ENCODE peak calls at places on chromosomes 3 and 15, in seven cellular contexts. P is lower leg skin, Z is RWPE2, R is psoas muscle, H is NCI-H1417, X is neural crest cell, K is esophagus squamous epithelium. Y is an unnamed sample.

GRCh38 chr3:169104972-169105371 is 558.5 kb downstream of the MECOM start:
- DNase-seq in P (no peak), Z (no peak), R (no peak), H (no peak), X (no peak), K (no peak), Y (no peak)

GRCh38 chr15:87365221-87365620 is 891.3 kb downstream of the NTRK3 start:
- DNase-seq in P (no peak), Z (no peak), R (no peak), H (no peak), X (no peak), K (no peak), Y (no peak)

GRCh38 chr3:48042071-48042760 is 26.0 kb upstream of the MAP4 start:
- DNase-seq in P (no peak), Z (no peak), R (no peak), H (no peak), X (no peak), K (no peak), Y (no peak)

GRCh38 chr3:132083583-132084372 is 49.0 kb upstream of the CPNE4 start:
- DNase-seq in P (no peak), Z (no peak), R (no peak), H (no peak), X (no peak), K (no peak), Y (no peak)

GRCh38 chr3:170753421-170754344 is 116.3 kb downstream of the RPL22L1 start:
- DNase-seq in P (no peak), Z (no peak), R (no peak), H (no peak), X (no peak), K (no peak), Y (no peak)

GRCh38 chr15:93247466-93248121 is 158.6 kb upstream of the RGMA start:
- DNase-seq in P (peak), Z (no peak), R (no peak), H (no peak), X (no peak), K (no peak), Y (no peak)

GRCh38 chr3:30729512-30729911 is 123.1 kb downstream of the TGFBR2 start:
- DNase-seq in P (no peak), Z (no peak), R (no peak), H (no peak), X (no peak), K (no peak), Y (no peak)

GRCh38 chr3:26233374-26233773 is 389.2 kb upstream of the LRRC3B start:
- DNase-seq in P (no peak), Z (no peak), R (no peak), H (no peak), X (no peak), K (no peak), Y (no peak)

GRCh38 chr3:168570404-168571173 is 474.9 kb upstream of the GOLIM4 start:
- DNase-seq in P (no peak), Z (no peak), R (no peak), H (no peak), X (no peak), K (no peak), Y (no peak)

GRCh38 chr3:159371928-159372327 is 570.1 kb downstream of the MFSD1 start:
- DNase-seq in P (no peak), Z (no peak), R (no peak), H (no peak), X (no peak), K (no peak), Y (no peak)

GRCh38 chr15:70142322-70143191 is 44.8 kb upstream of the TLE3 start:
- DNase-seq in P (no peak), Z (no peak), R (peak), H (no peak), X (no peak), K (no peak), Y (no peak)

GRCh38 chr15:62426387-62426956 is 261.4 kb upstream of the C2CD4B start:
- DNase-seq in P (no peak), Z (no peak), R (no peak), H (no peak), X (no peak), K (no peak), Y (no peak)

GRCh38 chr3:108008931-108009635 is 81.7 kb downstream of the CD47 start:
- DNase-seq in P (peak), Z (no peak), R (no peak), H (no peak), X (no peak), K (no peak), Y (no peak)

GRCh38 chr3:73805435-73805834 is 180.7 kb upstream of the PDZRN3 start:
- DNase-seq in P (peak), Z (no peak), R (peak), H (no peak), X (no peak), K (no peak), Y (peak)

GRCh38 chr15:78681306-78682012 is 40.4 kb upstream of the CHRNB4 start:
- DNase-seq in P (peak), Z (peak), R (no peak), H (peak), X (no peak), K (no peak), Y (no peak)

GRCh38 chr3:103459815-103460214 is 1025.0 kb downstream of the ZPLD1 start:
- DNase-seq in P (no peak), Z (no peak), R (no peak), H (no peak), X (no peak), K (no peak), Y (no peak)

GRCh38 chr15:55586808-55587207 is 1.3 kb downstream of the PYGO1 start:
- DNase-seq in P (no peak), Z (no peak), R (no peak), H (peak), X (no peak), K (no peak), Y (no peak)

GRCh38 chr3:48301814-48302194 is 31.7 kb downstream of the SPINK8 start:
- DNase-seq in P (no peak), Z (no peak), R (peak), H (peak), X (no peak), K (no peak), Y (no peak)

GRCh38 chr3:14137004-14137403 is 12.2 kb downstream of the TMEM43 start:
- DNase-seq in P (no peak), Z (no peak), R (peak), H (no peak), X (no peak), K (no peak), Y (no peak)

GRCh38 chr15:28917791-28918140 is 32.0 kb downstream of the APBA2 start:
- DNase-seq in P (no peak), Z (peak), R (no peak), H (no peak), X (no peak), K (no peak), Y (no peak)

GRCh38 chr3:20022954-20023644 is 11.0 kb upstream of the PP2D1 start:
- DNase-seq in P (no peak), Z (no peak), R (no peak), H (no peak), X (no peak), K (no peak), Y (no peak)

GRCh38 chr15:40295870-40296560 is 11.7 kb downstream of the PLCB2 start:
- DNase-seq in P (no peak), Z (peak), R (peak), H (no peak), X (no peak), K (no peak), Y (no peak)

GRCh38 chr3:108830991-108831390 is 8.4 kb downstream of the TRAT1 start:
- DNase-seq in P (no peak), Z (no peak), R (no peak), H (no peak), X (no peak), K (no peak), Y (no peak)

GRCh38 chr3:4994144-4994730 is 15.0 kb downstream of the BHLHE40 start:
- DNase-seq in P (no peak), Z (peak), R (no peak), H (no peak), X (no peak), K (no peak), Y (no peak)

Y was measured in thoracic aorta.